ENCODE peak calls at places on chromosomes 11 and 22, in seven cellular contexts. H is stimulated activated CD8-positive, alpha-beta memory T cell treated with anti-CD3 and anti-CD28 coated beads, Interleukin-2, amount 100 ng/mL, for 48 hours; C is HCT116; L is substantia nigra; U is dermis microvascular lymphatic vessel endothelial cell; X is activated CD4-positive, alpha-beta T cell treated with anti-CD3 and anti-CD28 coated beads, Interleukin-2, amount 10 ng/mL, durations not matched to agents 7 days and 5 days; B is GM23248. M is an unnamed sample.

GRCh38 chr11:86152006-86152862 is 83.3 kb upstream of the PICALM start:
- DNase-seq in B (peak; percentile 72), U (peak; percentile 63), H (no peak), X (no peak), L (peak; percentile 57), C (no peak), M (peak; percentile 66)

GRCh38 chr22:35480143-35480542 is 60.5 kb upstream of the RASD2 start:
- DNase-seq in H (no peak), X (no peak), L (no peak), B (peak; percentile 71), C (no peak), U (peak; percentile 62), M (no peak)

GRCh38 chr11:131748146-131749050 is 378.0 kb downstream of the NTM start:
- DNase-seq in X (peak; percentile 31), H (peak; percentile 1), B (peak; percentile 90), C (no peak), U (peak; percentile 71), L (peak; percentile 80), M (peak; percentile 68)

GRCh38 chr11:62398011-62398994 is 20.5 kb upstream of the SCGB1A1 start:
- DNase-seq in U (no peak), B (peak; percentile 56), H (no peak), C (no peak), X (no peak), L (no peak), M (no peak)

GRCh38 chr22:45344339-45344738 is 34.6 kb downstream of the FAM118A start:
- DNase-seq in L (no peak), C (no peak), X (no peak), H (no peak), U (no peak), B (peak; percentile 31), M (no peak)

GRCh38 chr11:116879789-116880402 is 42.5 kb upstream of the APOA1 start:
- DNase-seq in L (no peak), X (peak; percentile 41), H (no peak), C (peak; percentile 51), U (peak; percentile 78), B (peak; percentile 88), M (peak; percentile 75)

GRCh38 chr22:39175127-39176066 is 22.9 kb upstream of the CBX7 start:
- DNase-seq in L (no peak), X (no peak), U (peak; percentile 37), C (no peak), H (no peak), B (peak; percentile 22), M (no peak)

GRCh38 chr11:99687320-99687719 is 666.6 kb downstream of the CNTN5 start:
- DNase-seq in B (no peak), U (no peak), H (no peak), X (no peak), C (no peak), L (no peak), M (peak; percentile 2)

GRCh38 chr22:42553475-42554361 is at the start of gene SERHL2:
- DNase-seq in C (no peak), B (peak; percentile 93), X (peak; percentile 86), H (peak; percentile 74), U (peak; percentile 89), L (peak; percentile 87), M (peak; percentile 86)

GRCh38 chr22:25942989-25943411 is 201.0 kb downstream of the MYO18B start:
- DNase-seq in H (no peak), X (no peak), C (no peak), L (peak; percentile 88), B (peak; percentile 8), U (no peak), M (no peak)